ENCODE peak calls at places on chromosome 19, in four cellular contexts. One of them, this sample, is unnamed.

GRCh38 chr19:4504297-4504701 is 14.0 kb downstream of the PLIN4 start:
- DNase-seq in A549: no peak
- DNase-seq in IMR-90: no peak
- DNase-seq in K562: no peak
- DNase-seq in this sample: no peak

GRCh38 chr19:7673995-7674667 is 2.8 kb upstream of the MCEMP1 start:
- DNase-seq in K562: peak
- DNase-seq in IMR-90: peak
- DNase-seq in A549: peak
- DNase-seq in this sample: peak

GRCh38 chr19:7961930-7962626 is 18.6 kb upstream of the TIMM44 start:
- DNase-seq in IMR-90: no peak
- DNase-seq in K562: no peak
- DNase-seq in A549: no peak
- DNase-seq in this sample: no peak

GRCh38 chr19:35913589-35913988 is 5.5 kb upstream of the TYROBP start:
- DNase-seq in A549: no peak
- DNase-seq in K562: no peak
- DNase-seq in IMR-90: peak
- DNase-seq in this sample: no peak

GRCh38 chr19:12064266-12065099 is at the start of gene ZNF844:
- DNase-seq in A549: no peak
- DNase-seq in K562: peak
- DNase-seq in IMR-90: peak
- DNase-seq in this sample: peak

GRCh38 chr19:57348136-57348535 is 2.9 kb upstream of the ZNF304 start:
- DNase-seq in A549: no peak
- DNase-seq in K562: no peak
- DNase-seq in IMR-90: peak
- DNase-seq in this sample: no peak

GRCh38 chr19:27764186-27764804 is 1448.7 kb downstream of the UQCRFS1 start:
- DNase-seq in K562: no peak
- DNase-seq in IMR-90: no peak
- DNase-seq in A549: no peak
- DNase-seq in this sample: no peak

GRCh38 chr19:55166530-55167268 is at the start of gene DNAAF3:
- DNase-seq in A549: peak
- DNase-seq in K562: peak
- DNase-seq in IMR-90: peak
- DNase-seq in this sample: peak

GRCh38 chr19:40578442-40578908 is 1.8 kb downstream of the SHKBP1 start:
- DNase-seq in A549: peak
- DNase-seq in K562: peak
- DNase-seq in IMR-90: peak
- DNase-seq in this sample: no peak

GRCh38 chr19:14103310-14103709 is 12.8 kb upstream of the SAMD1 start:
- DNase-seq in IMR-90: no peak
- DNase-seq in K562: no peak
- DNase-seq in A549: no peak
- DNase-seq in this sample: no peak

GRCh38 chr19:47267350-47267759 is 7.3 kb upstream of the INAFM1 start:
- DNase-seq in IMR-90: no peak
- DNase-seq in K562: no peak
- DNase-seq in A549: no peak
- DNase-seq in this sample: no peak

GRCh38 chr19:16078759-16079707 is 2.7 kb downstream of the TPM4 start:
- DNase-seq in IMR-90: peak
- DNase-seq in A549: no peak
- DNase-seq in K562: peak
- DNase-seq in this sample: peak

GRCh38 chr19:12952488-12953455 is 4.3 kb downstream of the GADD45GIP1 start:
- DNase-seq in A549: no peak
- DNase-seq in K562: peak
- DNase-seq in IMR-90: peak
- DNase-seq in this sample: no peak

GRCh38 chr19:49106648-49107135 is 7.5 kb upstream of the LIN7B start:
- DNase-seq in A549: peak
- DNase-seq in K562: no peak
- DNase-seq in IMR-90: peak
- DNase-seq in this sample: peak

GRCh38 chr19:30606114-30607050 is 234.2 kb downstream of the ZNF536 start:
- DNase-seq in IMR-90: no peak
- DNase-seq in A549: no peak
- DNase-seq in K562: no peak
- DNase-seq in this sample: no peak

GRCh38 chr19:57903298-57904174 is 12.9 kb downstream of the ZNF417 start:
- DNase-seq in A549: peak
- DNase-seq in K562: no peak
- DNase-seq in IMR-90: peak
- DNase-seq in this sample: peak

GRCh38 chr19:43461303-43461702 is 4.1 kb downstream of the LYPD3 start:
- DNase-seq in A549: no peak
- DNase-seq in IMR-90: no peak
- DNase-seq in K562: no peak
- DNase-seq in this sample: no peak

GRCh38 chr19:58480481-58480830 is 4.3 kb downstream of the ZNF446 start:
- DNase-seq in A549: no peak
- DNase-seq in IMR-90: no peak
- DNase-seq in K562: no peak
- DNase-seq in this sample: no peak

GRCh38 chr19:37963190-37963947 is 56.4 kb downstream of the SIPA1L3 start:
- DNase-seq in IMR-90: peak
- DNase-seq in A549: no peak
- DNase-seq in K562: no peak
- DNase-seq in this sample: peak

GRCh38 chr19:36169084-36169760 is 17.0 kb upstream of the COX7A1 start:
- DNase-seq in K562: no peak
- DNase-seq in IMR-90: no peak
- DNase-seq in A549: no peak
- DNase-seq in this sample: no peak

GRCh38 chr19:30870861-30871260 is 478.4 kb downstream of the TSHZ3 start:
- DNase-seq in K562: no peak
- DNase-seq in A549: no peak
- DNase-seq in IMR-90: peak
- DNase-seq in this sample: no peak

GRCh38 chr19:19525611-19526380 is 2.9 kb upstream of the YJEFN3 start:
- DNase-seq in IMR-90: no peak
- DNase-seq in K562: no peak
- DNase-seq in A549: no peak
- DNase-seq in this sample: no peak

GRCh38 chr19:19597809-19598306 is 20.6 kb downstream of the PBX4 start:
- DNase-seq in IMR-90: no peak
- DNase-seq in K562: no peak
- DNase-seq in A549: no peak
- DNase-seq in this sample: peak

GRCh38 chr19:38395381-38396127 is 7.1 kb downstream of the SPRED3 start:
- DNase-seq in K562: no peak
- DNase-seq in IMR-90: no peak
- DNase-seq in A549: no peak
- DNase-seq in this sample: no peak

GRCh38 chr19:15397236-15397635 is 17.6 kb upstream of the AKAP8 start:
- DNase-seq in A549: no peak
- DNase-seq in K562: no peak
- DNase-seq in IMR-90: no peak
- DNase-seq in this sample: no peak

GRCh38 chr19:41646589-41647204 is 19.8 kb upstream of the CEACAM4 start:
- DNase-seq in K562: peak
- DNase-seq in IMR-90: no peak
- DNase-seq in A549: peak
- DNase-seq in this sample: no peak

GRCh38 chr19:34075661-34076091 is 96.6 kb upstream of the LSM14A start:
- DNase-seq in IMR-90: no peak
- DNase-seq in A549: no peak
- DNase-seq in K562: no peak
- DNase-seq in this sample: no peak

GRCh38 chr19:2344381-2344870 is 15.6 kb upstream of the TMPRSS9 start:
- DNase-seq in K562: no peak
- DNase-seq in A549: no peak
- DNase-seq in IMR-90: no peak
- DNase-seq in this sample: no peak

GRCh38 chr19:11479470-11480080 is 1.3 kb downstream of the ELAVL3 start:
- DNase-seq in K562: peak
- DNase-seq in IMR-90: no peak
- DNase-seq in A549: no peak
- DNase-seq in this sample: peak

GRCh38 chr19:15091918-15092753 is 10.1 kb downstream of the OR1I1 start:
- DNase-seq in A549: no peak
- DNase-seq in K562: peak
- DNase-seq in IMR-90: peak
- DNase-seq in this sample: peak

GRCh38 chr19:4343056-4343844 is at the start of gene MPND:
- DNase-seq in K562: peak
- DNase-seq in IMR-90: peak
- DNase-seq in A549: peak
- DNase-seq in this sample: peak

GRCh38 chr19:38838208-38838985 is 6.8 kb upstream of the ECH1 start:
- DNase-seq in A549: no peak
- DNase-seq in IMR-90: no peak
- DNase-seq in K562: peak
- DNase-seq in this sample: no peak

GRCh38 chr19:47243776-47244547 is 12.4 kb upstream of the CCDC9 start:
- DNase-seq in IMR-90: peak
- DNase-seq in A549: peak
- DNase-seq in K562: peak
- DNase-seq in this sample: peak

GRCh38 chr19:55503447-55504251 is 15.4 kb downstream of the SSC5D start:
- DNase-seq in K562: peak
- DNase-seq in IMR-90: peak
- DNase-seq in A549: peak
- DNase-seq in this sample: peak

GRCh38 chr19:52599241-52599640 is 29.2 kb downstream of the ZNF701 start:
- DNase-seq in A549: no peak
- DNase-seq in IMR-90: no peak
- DNase-seq in K562: no peak
- DNase-seq in this sample: no peak

GRCh38 chr19:50776131-50776530 is 5.9 kb downstream of the GPR32 start:
- DNase-seq in A549: no peak
- DNase-seq in K562: no peak
- DNase-seq in IMR-90: no peak
- DNase-seq in this sample: no peak

GRCh38 chr19:50425581-50425980 is 6.8 kb downstream of the SPIB start:
- DNase-seq in A549: no peak
- DNase-seq in K562: no peak
- DNase-seq in IMR-90: no peak
- DNase-seq in this sample: no peak

GRCh38 chr19:47512183-47512947 is 2.5 kb downstream of the NAPA start:
- DNase-seq in A549: no peak
- DNase-seq in K562: no peak
- DNase-seq in IMR-90: peak
- DNase-seq in this sample: peak

GRCh38 chr19:737591-738093 is 13.3 kb upstream of the MISP start:
- DNase-seq in A549: peak
- DNase-seq in IMR-90: peak
- DNase-seq in K562: peak
- DNase-seq in this sample: peak
- TF ChIP-seq MAZ in A549: no peak
- TF ChIP-seq MAZ in IMR-90: peak
- TF ChIP-seq MAZ in K562: no peak
- TF ChIP-seq MAZ in this sample: no peak

DNA sequence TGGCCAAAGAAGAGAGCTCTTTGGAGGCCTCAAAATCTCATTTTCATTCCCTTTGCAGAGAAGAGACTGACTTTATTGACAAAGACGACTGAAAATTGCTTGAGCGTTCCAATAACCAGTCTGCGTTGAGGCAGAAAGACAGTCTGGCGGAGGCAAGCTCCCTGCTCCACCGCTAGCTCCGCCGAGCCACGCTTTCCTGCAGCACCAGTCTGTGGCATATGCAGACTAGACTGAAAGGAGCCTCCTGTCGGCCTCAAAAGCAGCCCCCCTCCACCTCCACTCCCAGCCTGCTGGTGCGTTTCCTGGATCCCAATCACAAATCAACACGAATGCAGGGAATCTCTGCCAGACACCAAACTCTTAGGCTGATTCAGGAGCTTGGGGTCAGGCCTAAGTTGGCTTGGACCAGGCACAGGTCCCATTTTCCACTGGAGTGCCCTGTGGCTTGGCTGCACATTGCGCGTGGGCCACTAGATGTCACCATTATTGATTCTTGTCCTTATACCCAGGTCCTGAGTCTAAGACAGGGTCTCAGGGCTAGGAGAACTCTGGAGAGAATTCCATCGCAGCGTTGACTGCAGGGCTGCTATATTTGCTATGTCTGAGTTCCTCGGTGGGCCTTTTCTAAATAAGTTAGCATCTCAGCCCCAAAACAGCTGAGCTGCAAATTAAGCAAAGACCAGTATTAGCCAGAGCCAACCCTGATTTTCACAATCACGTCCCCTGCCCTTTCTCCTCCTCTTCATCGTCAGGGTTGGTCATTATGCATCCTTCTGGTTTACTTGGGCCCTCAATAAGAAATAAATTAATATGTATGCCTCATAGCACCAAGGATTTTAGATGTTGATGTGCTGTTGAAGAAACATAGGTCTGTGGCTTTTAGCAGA is 5.2 kb upstream of the ZNF507 start:
- DNase-seq in IMR-90: peak
- DNase-seq in K562: peak
- DNase-seq in A549: peak
- DNase-seq in this sample: peak
- TF ChIP-seq MAZ in IMR-90: no peak
- TF ChIP-seq MAZ in K562: no peak
- TF ChIP-seq MAZ in A549: no peak
- TF ChIP-seq MAZ in this sample: no peak

DNA sequence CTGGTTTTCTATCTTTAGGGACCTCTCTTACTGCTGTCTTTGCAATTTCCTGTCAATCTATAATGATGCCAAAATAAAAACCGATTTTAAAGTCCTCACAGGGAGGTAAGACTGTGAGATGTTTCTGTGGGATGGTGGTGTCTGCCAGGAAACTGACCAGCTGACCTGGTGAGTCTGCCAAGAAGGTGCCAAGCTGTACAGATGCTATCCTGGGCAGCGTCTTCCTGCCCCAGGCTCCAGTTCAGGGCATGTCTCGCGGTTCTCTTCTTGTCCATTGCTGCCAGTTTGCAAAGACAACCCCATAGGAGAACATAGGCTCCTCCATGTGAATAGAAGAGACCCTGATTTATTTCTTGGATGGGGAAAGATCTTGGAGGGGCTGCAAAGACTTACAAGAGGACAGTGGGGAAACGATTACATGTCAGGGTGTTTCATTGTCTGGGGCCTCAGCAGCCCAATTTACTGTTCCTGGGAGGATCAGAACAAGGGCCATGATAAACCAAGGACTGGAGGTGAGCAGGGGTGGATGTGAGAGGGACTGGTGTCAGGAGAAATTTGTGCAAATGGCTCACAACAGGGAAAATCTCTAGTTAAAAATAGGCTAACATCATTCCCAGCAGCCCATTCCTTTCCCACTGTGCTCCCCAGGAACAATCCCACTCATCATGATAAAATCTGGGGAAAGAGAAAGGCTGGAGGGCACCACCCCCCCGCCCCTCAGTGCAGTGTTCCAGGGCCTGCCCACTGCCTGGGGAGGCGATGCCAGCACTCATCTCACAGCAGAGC is 42.7 kb upstream of the VSTM2B start:
- DNase-seq in A549: no peak
- DNase-seq in IMR-90: no peak
- DNase-seq in K562: no peak
- DNase-seq in this sample: no peak
- TF ChIP-seq MAZ in A549: no peak
- TF ChIP-seq MAZ in IMR-90: no peak
- TF ChIP-seq MAZ in K562: no peak
- TF ChIP-seq MAZ in this sample: no peak

GRCh38 chr19:9435279-9436268 is at the start of gene ZNF266:
- DNase-seq in A549: peak
- DNase-seq in K562: peak
- DNase-seq in IMR-90: peak
- DNase-seq in this sample: peak
- TF ChIP-seq MAZ in A549: no peak
- TF ChIP-seq MAZ in K562: peak
- TF ChIP-seq MAZ in IMR-90: no peak
- TF ChIP-seq MAZ in this sample: no peak